ENCODE peak calls at places on chromosomes 5 and 9, in five cellular contexts. M, N, Q, X and L are unnamed samples.

GRCh38 chr5:135324160-135324559 is 74.9 kb downstream of the MACROH2A1 start:
- DNase-seq in N (no peak), X (no peak), Q (no peak), M (no peak), L (no peak)

GRCh38 chr5:168851902-168852321 is 272.7 kb upstream of the PANK3 start:
- DNase-seq in X (no peak), Q (no peak), N (no peak), M (no peak), L (no peak)

GRCh38 chr5:153835891-153836515 is 202.7 kb downstream of the FAM114A2 start:
- DNase-seq in M (no peak), X (no peak), Q (no peak), N (no peak), L (no peak)

GRCh38 chr5:138336952-138337684 is 948 bp upstream of the FAM53C start:
- DNase-seq in M (no peak), N (peak), Q (no peak), X (no peak), L (peak)

GRCh38 chr5:170113517-170113891 is 7.8 kb downstream of the FOXI1 start:
- DNase-seq in X (no peak), M (no peak), Q (no peak), N (no peak), L (no peak)

GRCh38 chr9:68498816-68499215 is 41.9 kb downstream of the TMEM252 start:
- DNase-seq in M (no peak), Q (no peak), N (no peak), X (no peak), L (no peak)

GRCh38 chr5:58457040-58457439 is 2.8 kb downstream of the PLK2 start:
- DNase-seq in X (no peak), Q (no peak), N (no peak), M (no peak), L (no peak)

GRCh38 chr9:30925126-30925525 is 1459.3 kb upstream of the ACO1 start:
- DNase-seq in Q (no peak), M (no peak), N (no peak), X (no peak), L (no peak)

GRCh38 chr5:179793470-179794139 is at the start of gene LTC4S:
- DNase-seq in X (peak), M (no peak), Q (no peak), N (peak), L (peak)

GRCh38 chr5:144778546-144778945 is 607.9 kb downstream of the KCTD16 start:
- DNase-seq in M (no peak), X (no peak), N (no peak), Q (no peak), L (no peak)

GRCh38 chr5:171429543-171429910 is 10.1 kb downstream of the FGF18 start:
- DNase-seq in Q (no peak), M (no peak), N (no peak), X (no peak), L (no peak)

GRCh38 chr5:142783601-142784291 is 13.6 kb downstream of the ARHGAP26 start:
- DNase-seq in M (peak), Q (peak), N (peak), X (no peak), L (peak)

GRCh38 chr9:73643379-73644013 is 491.8 kb downstream of the ANXA1 start:
- DNase-seq in M (no peak), Q (no peak), N (no peak), X (no peak), L (no peak)

GRCh38 chr5:88377705-88378656 is 109.3 kb upstream of the TMEM161B start:
- DNase-seq in Q (no peak), M (no peak), N (peak), X (no peak), L (no peak)

GRCh38 chr9:3528466-3528865 is 2.7 kb upstream of the RFX3 start:
- DNase-seq in X (peak), M (no peak), Q (no peak), N (no peak), L (no peak)

GRCh38 chr9:8706546-8706945 is 907.0 kb upstream of the DMAC1 start:
- DNase-seq in Q (no peak), X (no peak), M (no peak), N (peak), L (no peak)

GRCh38 chr5:56840597-56840996 is 25.2 kb downstream of the MAP3K1 start:
- DNase-seq in Q (no peak), N (no peak), X (no peak), M (no peak), L (peak)

GRCh38 chr5:122761115-122761514 is 13.8 kb upstream of the SNX2 start:
- DNase-seq in X (no peak), M (no peak), Q (no peak), N (no peak), L (no peak)

GRCh38 chr5:3778945-3779344 is 183.3 kb downstream of the IRX1 start:
- DNase-seq in N (no peak), Q (no peak), X (no peak), M (no peak), L (no peak)

GRCh38 chr5:53942724-53943123 is 367.6 kb downstream of the ARL15 start:
- DNase-seq in Q (no peak), X (no peak), N (no peak), M (no peak), L (no peak)

GRCh38 chr5:155270737-155271136 is 257.2 kb downstream of the KIF4B start:
- DNase-seq in N (no peak), M (no peak), X (no peak), Q (no peak), L (no peak)

GRCh38 chr9:124559871-124560270 is 52.7 kb upstream of the NR5A1 start:
- DNase-seq in X (no peak), M (no peak), N (no peak), Q (no peak), L (no peak)

GRCh38 chr5:172436874-172437369 is 17.4 kb downstream of the SH3PXD2B start:
- DNase-seq in N (peak), Q (no peak), M (no peak), X (no peak), L (no peak)

GRCh38 chr9:108842610-108843295 is 13.0 kb downstream of the ACTL7B start:
- DNase-seq in Q (no peak), X (no peak), N (no peak), M (no peak), L (no peak)

GRCh38 chr5:16784843-16785791 is 151.0 kb downstream of the MYO10 start:
- DNase-seq in M (peak), N (no peak), X (no peak), Q (no peak), L (no peak)

GRCh38 chr5:14593326-14594036 is 11.9 kb downstream of the OTULINL start:
- DNase-seq in N (no peak), M (no peak), X (no peak), Q (no peak), L (no peak)